ENCODE peak calls at places on chromosomes 13 and 19, in eight cellular contexts. Y, U, C, E, D, V, B and Q are unnamed samples. For H3K36me3 and H3K27me3, the result is how much of the 10 kb centered on the place peaks cover.

GRCh38 chr19:15015946-15016542 is 33.2 kb upstream of the CASP14 start:
- DNase-seq in B (peak), U (peak), D (peak), E (peak), Y (peak), C (no peak), V (peak), Q (peak)

GRCh38 chr13:108609353-108609752 is 20.1 kb upstream of the MYO16 start:
- DNase-seq in C (no peak), B (no peak), V (peak), Y (peak), E (peak), D (no peak), U (peak), Q (peak)

GRCh38 chr13:95603887-95604533 is 40.5 kb downstream of the DZIP1 start:
- DNase-seq in E (no peak), D (peak), C (no peak), V (no peak), B (peak), U (peak), Y (no peak), Q (no peak)

GRCh38 chr13:93318538-93318937 is 91.9 kb downstream of the GPC6 start:
- DNase-seq in Y (peak), V (peak), U (peak), D (no peak), B (no peak), C (no peak), E (peak), Q (no peak)

GRCh38 chr19:38597075-38597474 is 20.7 kb downstream of the MAP4K1 start:
- DNase-seq in C (no peak), B (no peak), D (no peak), U (no peak), V (peak), Y (no peak), E (no peak), Q (peak)

GRCh38 chr13:50320297-50320862 is 305.1 kb downstream of the KCNRG start:
- DNase-seq in Y (no peak), D (no peak), C (no peak), V (no peak), E (no peak), B (no peak), U (peak), Q (no peak)

GRCh38 chr19:39602224-39602623 is at the start of gene LGALS13:
- DNase-seq in D (no peak), V (no peak), B (peak), E (no peak), C (no peak), Y (no peak), U (no peak), Q (no peak)

GRCh38 chr13:36725936-36726335 is 52.1 kb downstream of the SERTM1 start:
- DNase-seq in U (no peak), Y (no peak), C (no peak), V (no peak), E (no peak), D (no peak), B (no peak), Q (no peak)

GRCh38 chr19:48452656-48453480 is 2.5 kb upstream of the KCNJ14 start:
- DNase-seq in E (no peak), C (no peak), U (no peak), V (no peak), B (no peak), Y (no peak), D (no peak), Q (peak)

GRCh38 chr13:113671066-113672001 is 4.3 kb downstream of the GRK1 start:
- DNase-seq in V (no peak), D (no peak), E (no peak), Y (no peak), B (no peak), U (no peak), C (no peak), Q (peak)

GRCh38 chr13:111474136-111475002 is 153.9 kb downstream of the TEX29 start:
- DNase-seq in B (no peak), V (peak), U (peak), E (peak), Y (peak), D (peak), C (no peak), Q (peak)

GRCh38 chr13:30870049-30870884 is 35.8 kb upstream of the MEDAG start:
- DNase-seq in U (peak), B (peak), D (peak), C (peak), V (peak), Y (no peak), E (peak), Q (peak)

GRCh38 chr13:28429685-28430290 is 65.1 kb downstream of the FLT1 start:
- DNase-seq in B (no peak), C (no peak), E (peak), V (peak), U (no peak), Y (no peak), D (no peak), Q (peak)

GRCh38 chr19:10908380-10908960 is 20.0 kb downstream of the YIPF2 start:
- DNase-seq in D (no peak), Y (no peak), E (no peak), V (no peak), B (no peak), U (no peak), C (no peak), Q (no peak)

GRCh38 chr13:24038846-24039330 is 121.6 kb upstream of the SPATA13 start:
- DNase-seq in V (no peak), U (peak), B (no peak), D (peak), E (no peak), C (no peak), Y (no peak), Q (no peak)

GRCh38 chr13:69857188-69857821 is 250.3 kb upstream of the ATXN8OS start:
- DNase-seq in E (peak), D (no peak), B (no peak), Y (peak), C (no peak), U (peak), V (peak), Q (no peak)

GRCh38 chr13:39451860-39452301 is 151.1 kb downstream of the LHFPL6 start:
- DNase-seq in C (peak), D (no peak), B (peak), U (peak), E (no peak), Y (peak), V (no peak), Q (no peak)

GRCh38 chr13:47499358-47500150 is 501.5 kb downstream of the SUCLA2 start:
- DNase-seq in Y (no peak), C (no peak), E (no peak), V (no peak), D (no peak), B (no peak), U (peak), Q (no peak)

GRCh38 chr13:99432637-99433542 is 68.4 kb upstream of the TM9SF2 start:
- DNase-seq in V (peak), B (peak), D (peak), C (peak), U (peak), E (peak), Y (peak), Q (peak)

GRCh38 chr19:45629704-45630103 is 9.5 kb downstream of the EML2 start:
- DNase-seq in V (no peak), C (no peak), E (no peak), U (no peak), B (no peak), D (no peak), Y (no peak), Q (no peak)

GRCh38 chr19:33062902-33063301 is 1.8 kb downstream of the RHPN2 start:
- DNase-seq in B (no peak), D (no peak), U (no peak), C (no peak), V (no peak), Y (no peak), E (no peak), Q (peak)
- H3K4me3 ChIP-seq in B (no peak), D (peak), U (no peak), C (no peak), V (peak), Y (no peak), E (no peak), Q (no peak)

DNA sequence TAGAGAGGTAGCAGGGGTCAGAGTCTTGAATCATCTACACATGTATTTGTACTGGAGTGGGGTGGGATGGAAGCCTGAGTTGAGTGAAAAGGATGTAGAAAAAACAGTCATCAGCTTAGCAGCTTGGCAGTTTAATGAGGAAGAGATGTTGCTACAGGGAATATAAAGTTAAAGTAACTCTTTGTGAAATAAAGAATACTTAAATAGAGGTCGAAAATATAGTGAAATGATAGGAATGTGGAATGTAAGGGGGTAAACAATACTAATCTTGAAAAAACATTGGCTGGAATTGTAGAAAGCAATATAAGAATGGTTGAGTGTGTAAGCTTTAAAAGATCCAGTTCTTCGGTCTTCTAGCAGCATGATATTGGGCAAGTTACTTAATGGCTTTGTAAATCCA is 22.7 kb downstream of the NUP58 start:
- DNase-seq in C (no peak), D (no peak), E (no peak), U (no peak), B (no peak), V (no peak), Y (no peak), Q (no peak)
- H3K36me3 ChIP-seq in C (under half), D (half or more), E (under half), U (under half), B (half or more), V (half or more), Y (half or more), Q (under half)

GRCh38 chr19:7731615-7732014 is 295 bp downstream of the CLEC4G start:
- DNase-seq in U (no peak), V (no peak), Y (no peak), C (no peak), B (no peak), D (no peak), E (no peak), Q (no peak)

GRCh38 chr19:7729211-7729610 is 2.7 kb downstream of the CLEC4G start:
- DNase-seq in V (peak), U (no peak), Y (no peak), C (no peak), D (no peak), E (no peak), B (no peak), Q (peak)

GRCh38 chr19:7731218-7731595 is 703 bp downstream of the CLEC4G start:
- DNase-seq in U (no peak), B (no peak), V (no peak), D (no peak), E (no peak), Y (no peak), C (no peak), Q (no peak)

GRCh38 chr19:7730286-7731217 is 1.4 kb downstream of the CLEC4G start:
- DNase-seq in E (no peak), V (peak), D (no peak), Y (no peak), B (no peak), U (no peak), C (no peak), Q (peak)

GRCh38 chr19:7729831-7730285 is 2.1 kb downstream of the CLEC4G start:
- DNase-seq in V (peak), E (no peak), B (no peak), D (no peak), C (no peak), U (no peak), Y (no peak), Q (peak)
- H3K27me3 ChIP-seq in V (half or more), E (under half), B (under half), D (half or more), C (under half), U (under half), Y (half or more), Q (under half)

DNA sequence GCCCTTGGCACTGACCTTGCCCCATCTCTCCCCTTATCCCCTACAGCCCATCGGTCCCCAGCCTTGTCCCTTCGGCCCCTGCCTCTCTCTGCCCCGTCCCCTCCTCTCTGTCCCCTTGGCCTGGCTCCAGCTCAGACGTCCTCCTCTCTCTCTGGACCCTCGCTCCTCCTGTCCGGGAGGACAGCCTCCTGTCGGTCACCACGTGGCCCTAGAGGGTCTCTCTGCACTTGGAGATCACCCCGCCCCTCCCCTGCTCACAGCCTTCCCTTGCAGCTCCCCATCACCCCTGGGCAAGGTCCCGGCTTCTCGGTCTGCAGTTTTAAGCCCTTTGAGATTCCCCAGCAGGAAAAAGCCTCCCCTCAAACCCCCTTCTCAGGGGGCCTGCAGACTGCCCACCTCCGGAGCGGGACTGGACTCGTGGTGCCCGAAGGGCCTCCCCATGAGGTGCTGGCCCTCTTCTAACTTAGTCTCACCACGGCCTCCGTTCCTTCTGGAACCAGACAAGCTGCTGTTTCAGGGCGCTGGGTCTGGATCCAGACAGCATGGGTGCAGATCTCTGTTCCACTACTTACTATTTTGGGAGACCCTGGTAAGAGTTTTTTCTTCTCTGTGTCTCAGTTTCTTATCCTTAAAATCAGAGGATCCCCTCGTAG is 3.3 kb upstream of the KLK15 start:
- DNase-seq in C (no peak), B (no peak), E (no peak), V (peak), D (no peak), Y (no peak), U (no peak), Q (peak)
- H3K4me3 ChIP-seq in C (no peak), B (no peak), E (no peak), V (peak), D (peak), Y (no peak), U (no peak), Q (no peak)

GRCh38 chr19:46723023-46723461 is 6.1 kb upstream of the PRKD2 start:
- DNase-seq in Y (no peak), E (no peak), C (no peak), V (no peak), D (no peak), U (no peak), B (no peak), Q (peak)
- H3K36me3 ChIP-seq in Y (under half), E (under half), C (under half), V (under half), D (under half), U (under half), B (half or more), Q (half or more)